ENCODE peak calls at places on chromosomes 6 and 20, in six cellular contexts. One of them, this sample, is unnamed.

GRCh38 chr20:59938221-59938620 is 1.9 kb downstream of the PPP1R3D start:
- DNase-seq in upper lobe of left lung: no peak
- DNase-seq in heart left ventricle: no peak
- DNase-seq in adrenal gland: no peak
- DNase-seq in endothelial cell of umbilical vein: no peak
- DNase-seq in ovary: no peak
- DNase-seq in this sample: no peak

GRCh38 chr6:108948252-108948651 is 100.0 kb downstream of the ARMC2 start:
- DNase-seq in adrenal gland: no peak
- DNase-seq in ovary: no peak
- DNase-seq in heart left ventricle: no peak
- DNase-seq in endothelial cell of umbilical vein: peak
- DNase-seq in upper lobe of left lung: no peak
- DNase-seq in this sample: no peak

GRCh38 chr6:98871057-98871456 is 36.7 kb downstream of the POU3F2 start:
- DNase-seq in ovary: no peak
- DNase-seq in heart left ventricle: no peak
- DNase-seq in endothelial cell of umbilical vein: peak
- DNase-seq in adrenal gland: no peak
- DNase-seq in upper lobe of left lung: no peak
- DNase-seq in this sample: no peak

GRCh38 chr20:37994512-37994911 is 38.7 kb downstream of the TTI1 start:
- DNase-seq in upper lobe of left lung: peak
- DNase-seq in endothelial cell of umbilical vein: no peak
- DNase-seq in ovary: no peak
- DNase-seq in adrenal gland: peak
- DNase-seq in heart left ventricle: no peak
- DNase-seq in this sample: no peak

GRCh38 chr20:20663841-20664240 is 48.6 kb downstream of the RALGAPA2 start:
- DNase-seq in adrenal gland: no peak
- DNase-seq in upper lobe of left lung: no peak
- DNase-seq in ovary: no peak
- DNase-seq in heart left ventricle: no peak
- DNase-seq in endothelial cell of umbilical vein: no peak
- DNase-seq in this sample: no peak

GRCh38 chr20:48283470-48284110 is 498.3 kb upstream of the SULF2 start:
- DNase-seq in upper lobe of left lung: no peak
- DNase-seq in adrenal gland: peak
- DNase-seq in endothelial cell of umbilical vein: peak
- DNase-seq in ovary: peak
- DNase-seq in heart left ventricle: peak
- DNase-seq in this sample: no peak

GRCh38 chr6:11368760-11369159 is 136.3 kb upstream of the NEDD9 start:
- DNase-seq in ovary: no peak
- DNase-seq in endothelial cell of umbilical vein: no peak
- DNase-seq in upper lobe of left lung: no peak
- DNase-seq in heart left ventricle: no peak
- DNase-seq in adrenal gland: no peak
- DNase-seq in this sample: no peak

GRCh38 chr6:12423852-12424251 is 133.7 kb downstream of the EDN1 start:
- DNase-seq in upper lobe of left lung: no peak
- DNase-seq in adrenal gland: no peak
- DNase-seq in endothelial cell of umbilical vein: no peak
- DNase-seq in ovary: no peak
- DNase-seq in heart left ventricle: no peak
- DNase-seq in this sample: no peak

GRCh38 chr6:118859517-118860064 is 34.4 kb upstream of the ASF1A start:
- DNase-seq in ovary: no peak
- DNase-seq in heart left ventricle: no peak
- DNase-seq in endothelial cell of umbilical vein: no peak
- DNase-seq in adrenal gland: no peak
- DNase-seq in upper lobe of left lung: no peak
- DNase-seq in this sample: no peak

GRCh38 chr6:47922391-47922790 is 140.6 kb downstream of the OPN5 start:
- DNase-seq in ovary: no peak
- DNase-seq in endothelial cell of umbilical vein: no peak
- DNase-seq in upper lobe of left lung: no peak
- DNase-seq in heart left ventricle: no peak
- DNase-seq in adrenal gland: no peak
- DNase-seq in this sample: no peak

GRCh38 chr6:134534708-134535149 is 216.8 kb upstream of the SGK1 start:
- DNase-seq in upper lobe of left lung: no peak
- DNase-seq in endothelial cell of umbilical vein: peak
- DNase-seq in ovary: no peak
- DNase-seq in heart left ventricle: no peak
- DNase-seq in adrenal gland: no peak
- DNase-seq in this sample: no peak

GRCh38 chr6:152846825-152847224 is 96.2 kb downstream of the VIP start:
- DNase-seq in adrenal gland: no peak
- DNase-seq in upper lobe of left lung: no peak
- DNase-seq in endothelial cell of umbilical vein: peak
- DNase-seq in ovary: no peak
- DNase-seq in heart left ventricle: no peak
- DNase-seq in this sample: no peak

GRCh38 chr6:84897874-84898635 is 133.7 kb upstream of the TBX18 start:
- DNase-seq in upper lobe of left lung: no peak
- DNase-seq in ovary: no peak
- DNase-seq in adrenal gland: no peak
- DNase-seq in endothelial cell of umbilical vein: peak
- DNase-seq in heart left ventricle: no peak
- DNase-seq in this sample: no peak

GRCh38 chr6:96862560-96862959 is 25.3 kb upstream of the GPR63 start:
- DNase-seq in ovary: no peak
- DNase-seq in adrenal gland: no peak
- DNase-seq in upper lobe of left lung: no peak
- DNase-seq in endothelial cell of umbilical vein: no peak
- DNase-seq in heart left ventricle: no peak
- DNase-seq in this sample: no peak

GRCh38 chr6:117549606-117550005 is 52.7 kb downstream of the GOPC start:
- DNase-seq in heart left ventricle: no peak
- DNase-seq in ovary: no peak
- DNase-seq in endothelial cell of umbilical vein: no peak
- DNase-seq in upper lobe of left lung: no peak
- DNase-seq in adrenal gland: no peak
- DNase-seq in this sample: no peak

GRCh38 chr6:117547688-117548621 is 54.4 kb downstream of the GOPC start:
- DNase-seq in ovary: peak
- DNase-seq in upper lobe of left lung: peak
- DNase-seq in heart left ventricle: peak
- DNase-seq in adrenal gland: peak
- DNase-seq in endothelial cell of umbilical vein: peak
- DNase-seq in this sample: peak

GRCh38 chr6:117550618-117551242 is 51.6 kb downstream of the GOPC start:
- DNase-seq in endothelial cell of umbilical vein: no peak
- DNase-seq in upper lobe of left lung: no peak
- DNase-seq in adrenal gland: no peak
- DNase-seq in heart left ventricle: no peak
- DNase-seq in ovary: no peak
- DNase-seq in this sample: no peak

GRCh38 chr6:117550078-117550600 is 52.2 kb downstream of the GOPC start:
- DNase-seq in endothelial cell of umbilical vein: no peak
- DNase-seq in adrenal gland: no peak
- DNase-seq in ovary: no peak
- DNase-seq in heart left ventricle: no peak
- DNase-seq in upper lobe of left lung: no peak
- DNase-seq in this sample: no peak

DNA sequence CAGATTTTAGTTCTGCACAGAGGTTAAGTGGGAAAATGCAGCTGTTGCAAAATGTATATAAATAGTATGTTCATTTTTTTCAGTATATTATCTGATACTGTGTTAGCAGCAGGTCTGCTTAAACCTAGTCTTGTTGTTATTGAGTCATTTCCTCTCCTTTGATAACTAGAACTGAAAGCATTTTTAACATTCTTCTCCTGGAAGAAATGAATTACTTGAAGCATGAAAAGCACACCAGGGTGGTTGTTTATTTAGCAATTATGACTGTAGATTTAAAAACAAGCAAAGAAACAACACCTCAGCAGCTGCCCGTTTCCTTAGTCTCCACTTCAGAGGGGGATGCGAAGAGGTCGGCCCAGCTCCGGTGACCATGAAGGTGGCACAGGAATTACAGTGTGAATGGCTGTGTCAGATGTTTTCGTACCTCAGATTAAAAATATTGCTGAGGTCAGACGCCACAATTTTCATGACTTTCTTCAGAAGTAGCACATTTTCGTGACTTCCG is 53.5 kb downstream of the GOPC start:
- DNase-seq in adrenal gland: no peak
- DNase-seq in heart left ventricle: no peak
- DNase-seq in ovary: no peak
- DNase-seq in endothelial cell of umbilical vein: peak
- DNase-seq in upper lobe of left lung: no peak
- DNase-seq in this sample: no peak
- H3K4me3 ChIP-seq in adrenal gland: no peak
- H3K4me3 ChIP-seq in heart left ventricle: peak
- H3K4me3 ChIP-seq in ovary: no peak
- H3K4me3 ChIP-seq in endothelial cell of umbilical vein: no peak
- H3K4me3 ChIP-seq in upper lobe of left lung: no peak
- H3K4me3 ChIP-seq in this sample: peak

GRCh38 chr6:138231399-138231886 is 13.2 kb upstream of the PBOV1 start:
- DNase-seq in endothelial cell of umbilical vein: peak
- DNase-seq in ovary: no peak
- DNase-seq in adrenal gland: no peak
- DNase-seq in heart left ventricle: no peak
- DNase-seq in upper lobe of left lung: no peak
- DNase-seq in this sample: no peak
- H3K27ac ChIP-seq in endothelial cell of umbilical vein: peak
- H3K27ac ChIP-seq in ovary: no peak
- H3K27ac ChIP-seq in adrenal gland: no peak
- H3K27ac ChIP-seq in heart left ventricle: no peak
- H3K27ac ChIP-seq in upper lobe of left lung: no peak
- H3K27ac ChIP-seq in this sample: no peak

GRCh38 chr6:37222125-37222967 is 35.2 kb upstream of the TBC1D22B start:
- DNase-seq in adrenal gland: peak
- DNase-seq in heart left ventricle: peak
- DNase-seq in ovary: peak
- DNase-seq in endothelial cell of umbilical vein: peak
- DNase-seq in upper lobe of left lung: peak
- DNase-seq in this sample: peak
- TF ChIP-seq POLR2A in adrenal gland: peak
- TF ChIP-seq POLR2A in heart left ventricle: peak
- TF ChIP-seq POLR2A in ovary: no peak
- TF ChIP-seq POLR2A in endothelial cell of umbilical vein: no peak
- TF ChIP-seq POLR2A in upper lobe of left lung: peak
- TF ChIP-seq POLR2A in this sample: peak

GRCh38 chr20:62776692-62777527 is 19.4 kb upstream of the MRGBP start:
- DNase-seq in heart left ventricle: no peak
- DNase-seq in ovary: no peak
- DNase-seq in endothelial cell of umbilical vein: no peak
- DNase-seq in adrenal gland: no peak
- DNase-seq in upper lobe of left lung: no peak
- DNase-seq in this sample: peak
- H3K4me3 ChIP-seq in heart left ventricle: no peak
- H3K4me3 ChIP-seq in ovary: no peak
- H3K4me3 ChIP-seq in endothelial cell of umbilical vein: no peak
- H3K4me3 ChIP-seq in adrenal gland: no peak
- H3K4me3 ChIP-seq in upper lobe of left lung: no peak
- H3K4me3 ChIP-seq in this sample: no peak

GRCh38 chr6:100461920-100462295 is 2.8 kb downstream of the SIM1 start:
- DNase-seq in adrenal gland: no peak
- DNase-seq in ovary: no peak
- DNase-seq in endothelial cell of umbilical vein: no peak
- DNase-seq in upper lobe of left lung: no peak
- DNase-seq in heart left ventricle: no peak
- DNase-seq in this sample: no peak
- H3K27ac ChIP-seq in adrenal gland: no peak
- H3K27ac ChIP-seq in ovary: no peak
- H3K27ac ChIP-seq in endothelial cell of umbilical vein: no peak
- H3K27ac ChIP-seq in upper lobe of left lung: no peak
- H3K27ac ChIP-seq in heart left ventricle: no peak
- H3K27ac ChIP-seq in this sample: no peak

GRCh38 chr6:29649701-29650673 is 6.9 kb upstream of the MOG start:
- DNase-seq in upper lobe of left lung: peak
- DNase-seq in adrenal gland: peak
- DNase-seq in heart left ventricle: peak
- DNase-seq in ovary: peak
- DNase-seq in endothelial cell of umbilical vein: peak
- DNase-seq in this sample: peak
- TF ChIP-seq POLR2A in upper lobe of left lung: peak
- TF ChIP-seq POLR2A in adrenal gland: peak
- TF ChIP-seq POLR2A in heart left ventricle: peak
- TF ChIP-seq POLR2A in ovary: peak
- TF ChIP-seq POLR2A in endothelial cell of umbilical vein: no peak
- TF ChIP-seq POLR2A in this sample: peak